ENCODE peak calls at places on chromosomes 12 and 14, in four cellular contexts. T is NCI-H748 treated with DMSO at 0.1 percent for 48 hours, O is NCI-H2081, Z is putamen. C is an unnamed sample.

GRCh38 chr14:65255029-65255545 is 152.8 kb upstream of the MAX start:
- DNase-seq in O (no peak), T (no peak), Z (no peak), C (no peak)

GRCh38 chr14:50875359-50876090 is 3.7 kb downstream of the ABHD12B start:
- DNase-seq in T (no peak), O (no peak), Z (no peak), C (no peak)

GRCh38 chr14:31166271-31166561 is 41.4 kb downstream of the HECTD1 start:
- DNase-seq in T (no peak), O (no peak), Z (no peak), C (no peak)

GRCh38 chr14:62692490-62693106 is 352.7 kb downstream of the KCNH5 start:
- DNase-seq in T (no peak), O (no peak), Z (no peak), C (no peak)

GRCh38 chr12:95439578-95440230 is 34.2 kb upstream of the METAP2 start:
- DNase-seq in O (no peak), T (no peak), Z (no peak), C (no peak)

GRCh38 chr12:30450872-30451271 is 244.8 kb downstream of the IPO8 start:
- DNase-seq in T (peak), Z (no peak), O (no peak), C (no peak)

GRCh38 chr14:103488071-103488470 is 34.6 kb downstream of the CKB start:
- DNase-seq in O (no peak), T (no peak), Z (no peak), C (no peak)

GRCh38 chr14:30193791-30194407 is 266.3 kb upstream of the PRKD1 start:
- DNase-seq in O (no peak), T (no peak), Z (no peak), C (no peak)

GRCh38 chr12:132151766-132152410 is 7.6 kb downstream of the NOC4L start:
- DNase-seq in T (no peak), Z (no peak), O (no peak), C (no peak)

GRCh38 chr12:124558298-124558697 is 9.1 kb downstream of the NCOR2 start:
- DNase-seq in O (no peak), T (no peak), Z (no peak), C (no peak)

GRCh38 chr12:101855364-101855884 is 22.0 kb upstream of the DRAM1 start:
- DNase-seq in T (no peak), Z (no peak), O (no peak), C (no peak)

GRCh38 chr14:21525571-21525970 is 575 bp downstream of the SALL2 start:
- DNase-seq in O (peak), T (peak), Z (peak), C (peak)

GRCh38 chr12:32400866-32401265 is 1.5 kb downstream of the FGD4 start:
- DNase-seq in O (no peak), Z (no peak), T (no peak), C (no peak)

GRCh38 chr14:67987596-67987995 is 168.0 kb downstream of the RAD51B start:
- DNase-seq in T (no peak), O (no peak), Z (no peak), C (no peak)

GRCh38 chr12:115660211-115660805 is 617.2 kb downstream of the MED13L start:
- DNase-seq in Z (no peak), O (no peak), T (no peak), C (no peak)

GRCh38 chr12:22118206-22118605 is 72.2 kb downstream of the CMAS start:
- DNase-seq in Z (no peak), O (no peak), T (no peak), C (no peak)

GRCh38 chr12:23847857-23848256 is 101.6 kb downstream of the SOX5 start:
- DNase-seq in T (no peak), Z (no peak), O (no peak), C (no peak)

GRCh38 chr14:23182372-23183014 is 967 bp downstream of the SLC7A8 start:
- DNase-seq in O (no peak), Z (no peak), T (peak), C (peak)

GRCh38 chr12:27967551-27968054 is 4.9 kb downstream of the PTHLH start:
- DNase-seq in T (no peak), Z (no peak), O (peak), C (no peak)

GRCh38 chr12:67069451-67070306 is 199.5 kb upstream of the CAND1 start:
- DNase-seq in Z (peak), T (no peak), O (peak), C (peak)

GRCh38 chr12:5442251-5443006 is 10.5 kb downstream of the NTF3 start:
- DNase-seq in Z (no peak), O (peak), T (peak), C (no peak)

GRCh38 chr12:88782357-88782756 is 202.1 kb upstream of the KITLG start:
- DNase-seq in O (no peak), T (no peak), Z (no peak), C (no peak)

GRCh38 chr12:110224379-110225304 is 56.4 kb upstream of the ATP2A2 start:
- DNase-seq in O (peak), Z (peak), T (no peak), C (peak)

GRCh38 chr14:20438664-20439063 is 2.7 kb upstream of the KLHL33 start:
- DNase-seq in O (no peak), Z (no peak), T (no peak), C (no peak)

GRCh38 chr14:68685419-68686211 is 107.3 kb downstream of the ZFP36L1 start:
- DNase-seq in O (no peak), Z (no peak), T (no peak), C (no peak)

GRCh38 chr12:102023343-102023930 is 38.4 kb downstream of the WASHC3 start:
- DNase-seq in O (no peak), T (no peak), Z (no peak), C (no peak)

GRCh38 chr12:96711364-96711763 is 195.7 kb upstream of the NEDD1 start:
- DNase-seq in O (no peak), Z (no peak), T (no peak), C (no peak)